ENCODE peak calls at places on chromosome 2, in ten cellular contexts. H is tibial nerve, S is psoas muscle, I is neural progenitor cell, U is tibial artery, G is heart left ventricle, F is WERI-Rb-1, W is GM06990, D is right lobe of liver, L is colonic mucosa. O is an unnamed sample. For H3K36me3, the result is how much of the 10 kb centered on the place peaks cover.

GRCh38 chr2:15811367-15811766 is 129.0 kb upstream of the MYCN start:
- DNase-seq in H (no peak), S (no peak), I (peak), U (no peak), G (no peak), F (no peak), W (no peak), D (no peak), L (no peak), O (no peak)

GRCh38 chr2:48197618-48198017 is 291.3 kb upstream of the FBXO11 start:
- DNase-seq in H (no peak), S (no peak), I (no peak), U (no peak), G (no peak), F (no peak), W (no peak), D (no peak), L (no peak), O (no peak)

GRCh38 chr2:36568533-36569246 is 29.3 kb downstream of the FEZ2 start:
- DNase-seq in H (no peak), S (no peak), I (no peak), U (no peak), G (no peak), F (no peak), W (no peak), D (no peak), L (no peak), O (no peak)

GRCh38 chr2:203498161-203498560 is 36.9 kb downstream of the RAPH1 start:
- DNase-seq in H (no peak), S (no peak), I (no peak), U (no peak), G (no peak), F (no peak), W (no peak), D (no peak), L (no peak), O (no peak)

GRCh38 chr2:22253171-22253570 is 1129.4 kb downstream of the TDRD15 start:
- DNase-seq in H (no peak), S (no peak), I (peak), U (no peak), G (no peak), F (no peak), W (no peak), D (no peak), L (no peak), O (no peak)

GRCh38 chr2:169109502-169110409 is 40.4 kb downstream of the DHRS9 start:
- DNase-seq in H (peak), S (peak), I (peak), U (peak), G (peak), F (peak), W (peak), D (peak), L (peak), O (no peak)

GRCh38 chr2:224646242-224646846 is 61.2 kb upstream of the CUL3 start:
- DNase-seq in H (no peak), S (no peak), I (peak), U (no peak), G (no peak), F (peak), W (no peak), D (no peak), L (no peak), O (no peak)

GRCh38 chr2:148023861-148024260 is 3.0 kb downstream of the MBD5 start:
- DNase-seq in H (no peak), S (no peak), I (no peak), U (no peak), G (no peak), F (no peak), W (peak), D (no peak), L (no peak), O (no peak)

GRCh38 chr2:2892378-2892777 is 485.2 kb downstream of the EIPR1 start:
- DNase-seq in H (no peak), S (no peak), I (no peak), U (peak), G (no peak), F (no peak), W (no peak), D (no peak), L (no peak), O (no peak)

GRCh38 chr2:12720181-12720580 is 3.4 kb downstream of the TRIB2 start:
- DNase-seq in H (no peak), S (no peak), I (peak), U (no peak), G (no peak), F (no peak), W (no peak), D (no peak), L (no peak), O (no peak)

GRCh38 chr2:168964251-168964807 is 63.2 kb downstream of the G6PC2 start:
- DNase-seq in H (no peak), S (no peak), I (no peak), U (no peak), G (no peak), F (no peak), W (no peak), D (peak), L (no peak), O (no peak)

GRCh38 chr2:11955883-11956282 is 209.5 kb downstream of the LPIN1 start:
- DNase-seq in H (no peak), S (no peak), I (peak), U (no peak), G (no peak), F (no peak), W (no peak), D (no peak), L (no peak), O (no peak)

GRCh38 chr2:102618452-102619413 is 620 bp upstream of the SLC9A2 start:
- DNase-seq in H (no peak), S (no peak), I (peak), U (peak), G (peak), F (peak), W (peak), D (peak), L (peak), O (no peak)

DNA sequence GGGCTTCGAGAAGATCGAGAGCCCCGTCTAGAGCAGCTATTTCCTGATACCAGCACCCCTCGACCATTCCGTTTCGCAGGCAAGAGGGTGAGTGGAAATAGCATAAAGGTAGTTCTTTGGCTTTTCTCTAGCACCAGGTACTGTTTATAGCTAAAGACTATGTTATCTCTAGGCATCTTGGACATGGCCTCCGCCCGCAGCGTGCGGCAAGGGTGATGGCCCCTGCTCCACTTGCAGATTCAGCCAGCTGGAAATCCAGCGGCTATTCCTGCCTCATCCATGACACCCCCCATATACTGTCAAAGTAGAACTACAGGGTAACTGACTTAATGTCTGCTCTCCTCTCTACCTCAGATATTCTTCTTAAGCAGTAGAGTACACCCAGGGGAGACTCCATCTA is 3.3 kb downstream of the AGBL5 start:
- DNase-seq in H (no peak), S (no peak), I (no peak), U (no peak), G (no peak), F (no peak), W (no peak), D (no peak), L (no peak), O (no peak)
- H3K36me3 ChIP-seq in H (under half), S (under half), I (under half), U (half or more), G (half or more), F (half or more), W (under half), D (under half), L (under half), O (under half)

DNA sequence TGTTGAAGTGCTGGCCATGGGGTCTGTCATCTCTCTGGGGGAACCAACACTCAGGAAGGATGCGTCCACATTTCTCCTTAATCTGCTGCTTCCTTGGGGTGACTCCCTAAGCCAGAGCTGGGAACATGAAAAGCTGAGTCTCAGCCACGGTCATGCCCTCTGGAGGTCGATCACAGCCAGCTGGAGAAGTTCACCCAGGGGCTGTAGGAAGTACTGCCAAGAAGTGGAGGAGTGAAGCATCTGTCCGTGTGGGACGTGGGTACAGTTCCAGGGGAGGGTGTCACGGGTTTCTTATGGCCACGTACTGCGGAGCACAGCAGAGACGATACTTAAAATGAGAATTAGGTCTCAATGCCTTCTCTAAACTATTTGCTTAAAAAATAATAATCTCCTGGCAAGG is 42.4 kb upstream of the IGFBP2 start:
- DNase-seq in H (no peak), S (no peak), I (no peak), U (no peak), G (peak), F (peak), W (no peak), D (no peak), L (peak), O (no peak)
- TF ChIP-seq CTCF in H (no peak), S (no peak), I (no peak), U (no peak), G (no peak), F (peak), W (no peak), D (no peak), L (no peak), O (no peak)

GRCh38 chr2:135843671-135844070 is 6.7 kb upstream of the LCT start:
- DNase-seq in H (no peak), S (no peak), I (no peak), U (no peak), G (no peak), F (no peak), W (no peak), D (no peak), L (no peak), O (no peak)
- H3K36me3 ChIP-seq in H (under half), S (under half), I (under half), U (half or more), G (half or more), F (half or more), W (under half), D (under half), L (under half), O (half or more)

GRCh38 chr2:42057902-42058450 is 10.2 kb downstream of the PKDCC start:
- DNase-seq in H (no peak), S (peak), I (peak), U (no peak), G (no peak), F (no peak), W (no peak), D (no peak), L (no peak), O (no peak)

GRCh38 chr2:42061839-42062238 is 14.0 kb downstream of the PKDCC start:
- DNase-seq in H (no peak), S (no peak), I (no peak), U (no peak), G (no peak), F (no peak), W (no peak), D (no peak), L (peak), O (no peak)

GRCh38 chr2:42060718-42061619 is 13.1 kb downstream of the PKDCC start:
- DNase-seq in H (peak), S (peak), I (peak), U (peak), G (peak), F (peak), W (no peak), D (no peak), L (peak), O (no peak)

GRCh38 chr2:42059261-42059898 is 11.6 kb downstream of the PKDCC start:
- DNase-seq in H (no peak), S (no peak), I (no peak), U (peak), G (no peak), F (no peak), W (no peak), D (no peak), L (no peak), O (no peak)

GRCh38 chr2:42060028-42060427 is 12.2 kb downstream of the PKDCC start:
- DNase-seq in H (no peak), S (no peak), I (no peak), U (peak), G (no peak), F (no peak), W (no peak), D (no peak), L (no peak), O (no peak)
- TF ChIP-seq CTCF in H (no peak), S (no peak), I (no peak), U (no peak), G (no peak), F (no peak), W (peak), D (no peak), L (no peak), O (no peak)

GRCh38 chr2:128016620-128017019 is 11.2 kb downstream of the SAP130 start:
- DNase-seq in H (no peak), S (no peak), I (no peak), U (no peak), G (no peak), F (no peak), W (no peak), D (no peak), L (no peak), O (no peak)
- H3K36me3 ChIP-seq in H (under half), S (under half), I (under half), U (half or more), G (half or more), F (half or more), W (under half), D (half or more), L (under half), O (half or more)

GRCh38 chr2:174145827-174146226 is 102.5 kb downstream of the OLA1 start:
- DNase-seq in H (no peak), S (no peak), I (no peak), U (no peak), G (no peak), F (no peak), W (no peak), D (no peak), L (no peak), O (no peak)
- TF ChIP-seq CTCF in H (no peak), S (no peak), I (peak), U (no peak), G (no peak), F (peak), W (peak), D (no peak), L (no peak), O (no peak)

GRCh38 chr2:143218621-143219020 is 89.4 kb downstream of the ARHGAP15 start:
- DNase-seq in H (no peak), S (no peak), I (no peak), U (no peak), G (no peak), F (no peak), W (no peak), D (no peak), L (no peak), O (no peak)
- H3K36me3 ChIP-seq in H (under half), S (under half), I (under half), U (under half), G (under half), F (under half), W (under half), D (under half), L (under half), O (under half)

GRCh38 chr2:163682695-163683094 is 53.1 kb downstream of the FIGN start:
- DNase-seq in H (no peak), S (no peak), I (no peak), U (no peak), G (no peak), F (no peak), W (no peak), D (no peak), L (no peak), O (no peak)
- TF ChIP-seq CTCF in H (peak), S (peak), I (peak), U (peak), G (no peak), F (no peak), W (no peak), D (peak), L (no peak), O (peak)

DNA sequence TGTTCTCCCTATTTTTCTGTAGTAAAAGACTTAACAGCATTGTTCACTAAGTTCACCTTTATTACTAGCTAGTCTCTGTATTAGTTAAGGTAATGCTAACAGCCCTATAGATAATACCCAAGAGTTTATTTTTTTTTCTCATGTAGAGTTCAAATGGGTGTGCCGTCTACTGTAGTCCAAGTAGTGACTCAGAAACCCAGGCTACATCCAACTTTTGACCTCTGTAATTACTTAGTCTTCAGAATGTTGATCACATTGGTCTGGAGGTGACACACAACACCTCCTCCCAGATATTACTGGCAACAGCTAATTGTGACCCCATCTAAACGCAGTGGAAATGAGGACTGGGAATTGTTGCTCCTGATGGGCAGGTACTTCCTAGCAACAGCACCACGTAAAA is 7.7 kb downstream of the COQ10B start:
- DNase-seq in H (no peak), S (no peak), I (no peak), U (no peak), G (no peak), F (no peak), W (no peak), D (no peak), L (no peak), O (no peak)
- H3K36me3 ChIP-seq in H (under half), S (under half), I (under half), U (under half), G (half or more), F (under half), W (under half), D (under half), L (under half), O (half or more)

O was measured in RWPE2.